ENCODE peak calls at places on chromosome 21, in ten cellular contexts. One of them, this sample, is unnamed.

GRCh38 chr21:31911138-31911907 is 38.5 kb downstream of the HUNK start:
- DNase-seq in GM23338: no peak
- DNase-seq in activated T-helper 2 cell treated with anti-CD3 and anti-CD28 coated beads, Interferon-gamma antibody, Interleukin-2, Interleukin-4, amounts not matched to agents 10 μg/mL and 5 μg/mL and 100 μg/mL, durations not matched to agents 14 hours and 24 hours and 36 hours: no peak
- DNase-seq in iPS-NIHi11: no peak
- DNase-seq in activated CD8-positive, alpha-beta memory T cell treated with anti-CD3 and anti-CD28 coated beads for 24 hours: peak
- DNase-seq in DMS153: no peak
- DNase-seq in cardiac fibroblast: no peak
- DNase-seq in heart left ventricle: no peak
- DNase-seq in WTC11: no peak
- DNase-seq in neural crest cell: no peak
- DNase-seq in this sample: no peak

GRCh38 chr21:29017639-29018237 is 1.4 kb downstream of the RWDD2B start:
- DNase-seq in WTC11: no peak
- DNase-seq in heart left ventricle: no peak
- DNase-seq in cardiac fibroblast: peak
- DNase-seq in activated T-helper 2 cell treated with anti-CD3 and anti-CD28 coated beads, Interferon-gamma antibody, Interleukin-2, Interleukin-4, amounts not matched to agents 10 μg/mL and 5 μg/mL and 100 μg/mL, durations not matched to agents 14 hours and 24 hours and 36 hours: no peak
- DNase-seq in DMS153: no peak
- DNase-seq in iPS-NIHi11: no peak
- DNase-seq in activated CD8-positive, alpha-beta memory T cell treated with anti-CD3 and anti-CD28 coated beads for 24 hours: no peak
- DNase-seq in GM23338: no peak
- DNase-seq in neural crest cell: no peak
- DNase-seq in this sample: no peak

GRCh38 chr21:42377211-42377950 is 11.0 kb upstream of the TFF1 start:
- DNase-seq in iPS-NIHi11: no peak
- DNase-seq in DMS153: no peak
- DNase-seq in heart left ventricle: no peak
- DNase-seq in cardiac fibroblast: no peak
- DNase-seq in activated T-helper 2 cell treated with anti-CD3 and anti-CD28 coated beads, Interferon-gamma antibody, Interleukin-2, Interleukin-4, amounts not matched to agents 10 μg/mL and 5 μg/mL and 100 μg/mL, durations not matched to agents 14 hours and 24 hours and 36 hours: no peak
- DNase-seq in activated CD8-positive, alpha-beta memory T cell treated with anti-CD3 and anti-CD28 coated beads for 24 hours: no peak
- DNase-seq in GM23338: no peak
- DNase-seq in WTC11: no peak
- DNase-seq in neural crest cell: no peak
- DNase-seq in this sample: no peak

GRCh38 chr21:38258803-38259485 is 2.2 kb downstream of the KCNJ15 start:
- DNase-seq in neural crest cell: no peak
- DNase-seq in activated CD8-positive, alpha-beta memory T cell treated with anti-CD3 and anti-CD28 coated beads for 24 hours: no peak
- DNase-seq in DMS153: no peak
- DNase-seq in GM23338: no peak
- DNase-seq in iPS-NIHi11: no peak
- DNase-seq in WTC11: no peak
- DNase-seq in cardiac fibroblast: peak
- DNase-seq in heart left ventricle: no peak
- DNase-seq in activated T-helper 2 cell treated with anti-CD3 and anti-CD28 coated beads, Interferon-gamma antibody, Interleukin-2, Interleukin-4, amounts not matched to agents 10 μg/mL and 5 μg/mL and 100 μg/mL, durations not matched to agents 14 hours and 24 hours and 36 hours: no peak
- DNase-seq in this sample: no peak

GRCh38 chr21:42218836-42219605 is at the start of gene ABCG1:
- DNase-seq in DMS153: peak
- DNase-seq in cardiac fibroblast: peak
- DNase-seq in iPS-NIHi11: peak
- DNase-seq in activated T-helper 2 cell treated with anti-CD3 and anti-CD28 coated beads, Interferon-gamma antibody, Interleukin-2, Interleukin-4, amounts not matched to agents 10 μg/mL and 5 μg/mL and 100 μg/mL, durations not matched to agents 14 hours and 24 hours and 36 hours: no peak
- DNase-seq in WTC11: peak
- DNase-seq in GM23338: peak
- DNase-seq in neural crest cell: no peak
- DNase-seq in activated CD8-positive, alpha-beta memory T cell treated with anti-CD3 and anti-CD28 coated beads for 24 hours: peak
- DNase-seq in heart left ventricle: peak
- DNase-seq in this sample: peak

GRCh38 chr21:46555678-46556077 is 49.2 kb downstream of the S100B start:
- DNase-seq in cardiac fibroblast: no peak
- DNase-seq in DMS153: no peak
- DNase-seq in neural crest cell: no peak
- DNase-seq in WTC11: no peak
- DNase-seq in activated CD8-positive, alpha-beta memory T cell treated with anti-CD3 and anti-CD28 coated beads for 24 hours: no peak
- DNase-seq in iPS-NIHi11: peak
- DNase-seq in heart left ventricle: no peak
- DNase-seq in activated T-helper 2 cell treated with anti-CD3 and anti-CD28 coated beads, Interferon-gamma antibody, Interleukin-2, Interleukin-4, amounts not matched to agents 10 μg/mL and 5 μg/mL and 100 μg/mL, durations not matched to agents 14 hours and 24 hours and 36 hours: no peak
- DNase-seq in GM23338: no peak
- DNase-seq in this sample: peak

GRCh38 chr21:45088729-45089128 is 14.3 kb downstream of the ADARB1 start:
- DNase-seq in GM23338: no peak
- DNase-seq in WTC11: no peak
- DNase-seq in neural crest cell: no peak
- DNase-seq in activated CD8-positive, alpha-beta memory T cell treated with anti-CD3 and anti-CD28 coated beads for 24 hours: no peak
- DNase-seq in iPS-NIHi11: no peak
- DNase-seq in heart left ventricle: no peak
- DNase-seq in activated T-helper 2 cell treated with anti-CD3 and anti-CD28 coated beads, Interferon-gamma antibody, Interleukin-2, Interleukin-4, amounts not matched to agents 10 μg/mL and 5 μg/mL and 100 μg/mL, durations not matched to agents 14 hours and 24 hours and 36 hours: no peak
- DNase-seq in DMS153: no peak
- DNase-seq in cardiac fibroblast: no peak
- DNase-seq in this sample: no peak

GRCh38 chr21:33286076-33286475 is 19.9 kb downstream of the IL10RB start:
- DNase-seq in neural crest cell: no peak
- DNase-seq in WTC11: no peak
- DNase-seq in cardiac fibroblast: no peak
- DNase-seq in DMS153: no peak
- DNase-seq in iPS-NIHi11: no peak
- DNase-seq in activated T-helper 2 cell treated with anti-CD3 and anti-CD28 coated beads, Interferon-gamma antibody, Interleukin-2, Interleukin-4, amounts not matched to agents 10 μg/mL and 5 μg/mL and 100 μg/mL, durations not matched to agents 14 hours and 24 hours and 36 hours: no peak
- DNase-seq in activated CD8-positive, alpha-beta memory T cell treated with anti-CD3 and anti-CD28 coated beads for 24 hours: no peak
- DNase-seq in heart left ventricle: no peak
- DNase-seq in GM23338: no peak
- DNase-seq in this sample: no peak

GRCh38 chr21:16420086-16420724 is 690.4 kb downstream of the USP25 start:
- DNase-seq in WTC11: no peak
- DNase-seq in DMS153: peak
- DNase-seq in activated CD8-positive, alpha-beta memory T cell treated with anti-CD3 and anti-CD28 coated beads for 24 hours: no peak
- DNase-seq in neural crest cell: no peak
- DNase-seq in iPS-NIHi11: peak
- DNase-seq in GM23338: no peak
- DNase-seq in activated T-helper 2 cell treated with anti-CD3 and anti-CD28 coated beads, Interferon-gamma antibody, Interleukin-2, Interleukin-4, amounts not matched to agents 10 μg/mL and 5 μg/mL and 100 μg/mL, durations not matched to agents 14 hours and 24 hours and 36 hours: no peak
- DNase-seq in heart left ventricle: peak
- DNase-seq in cardiac fibroblast: peak
- DNase-seq in this sample: peak

This sample was measured in left ventricle myocardium superior.